ENCODE peak calls at places on chromosomes 5 and 9, in ten cellular contexts. Y is OCI-LY7; I is HAP-1; O is CD8-positive, alpha-beta memory T cell; P is ovary; F is heart right ventricle; X is GM23338; V is kidney epithelial cell; J is CD4-positive, CD25-positive, alpha-beta regulatory T cell; D is CD8-positive, alpha-beta T cell. K is an unnamed sample.

GRCh38 chr9:38089387-38090165 is 20.5 kb upstream of the SHB start:
- DNase-seq in Y (no peak), I (no peak), O (no peak), P (no peak), F (no peak), X (no peak), V (no peak), J (no peak), D (no peak), K (no peak)

GRCh38 chr5:156779436-156779835 is 70.7 kb upstream of the PPP1R2B start:
- DNase-seq in Y (no peak), I (no peak), O (no peak), P (no peak), F (no peak), X (no peak), V (no peak), J (no peak), D (no peak), K (no peak)

GRCh38 chr9:125985142-125985997 is 238.2 kb downstream of the PBX3 start:
- DNase-seq in Y (no peak), I (no peak), O (no peak), P (no peak), F (no peak), X (no peak), V (no peak), J (no peak), D (no peak), K (no peak)

GRCh38 chr9:3898371-3899218 is 372.8 kb upstream of the RFX3 start:
- DNase-seq in Y (no peak), I (no peak), O (no peak), P (no peak), F (no peak), X (no peak), V (no peak), J (no peak), D (no peak), K (no peak)

GRCh38 chr9:124286292-124286931 is 28.7 kb downstream of the NEK6 start:
- DNase-seq in Y (peak; percentile 35), I (no peak), O (no peak), P (no peak), F (no peak), X (no peak), V (peak; percentile 82), J (peak; percentile 79), D (peak; percentile 18), K (peak; percentile 61)

GRCh38 chr5:10611290-10611689 is 47.4 kb downstream of the ANKRD33B start:
- DNase-seq in Y (no peak), I (no peak), O (no peak), P (no peak), F (no peak), X (no peak), V (no peak), J (no peak), D (no peak), K (no peak)

GRCh38 chr9:137421838-137422667 is 909 bp downstream of the EXD3 start:
- DNase-seq in Y (no peak), I (peak; percentile 9), O (no peak), P (no peak), F (no peak), X (peak; percentile 49), V (no peak), J (no peak), D (no peak), K (no peak)

GRCh38 chr9:88060746-88061145 is 77.5 kb downstream of the SPATA31C2 start:
- DNase-seq in Y (no peak), I (no peak), O (no peak), P (no peak), F (no peak), X (no peak), V (no peak), J (no peak), D (no peak), K (no peak)

GRCh38 chr5:163565931-163566608 is 60.7 kb downstream of the MAT2B start:
- DNase-seq in Y (no peak), I (peak; percentile 36), O (peak; percentile 10), P (no peak), F (no peak), X (peak; percentile 82), V (no peak), J (peak; percentile 13), D (peak; percentile 1), K (peak; percentile 64)

GRCh38 chr5:6541256-6542013 is 91.4 kb downstream of the NSUN2 start:
- DNase-seq in Y (no peak), I (no peak), O (no peak), P (no peak), F (no peak), X (no peak), V (no peak), J (no peak), D (no peak), K (no peak)

GRCh38 chr5:75510417-75510835 is 1.0 kb downstream of the CERT1 start:
- DNase-seq in Y (peak; percentile 35), I (no peak), O (no peak), P (no peak), F (no peak), X (no peak), V (no peak), J (peak; percentile 31), D (peak; percentile 3), K (no peak)

GRCh38 chr9:126499005-126499910 is 114.5 kb upstream of the LMX1B start:
- DNase-seq in Y (peak; percentile 48), I (peak; percentile 73), O (peak; percentile 40), P (peak; percentile 44), F (no peak), X (peak; percentile 68), V (no peak), J (peak; percentile 53), D (peak; percentile 24), K (peak; percentile 31)

GRCh38 chr5:53733853-53734252 is 173.4 kb downstream of the NDUFS4 start:
- DNase-seq in Y (no peak), I (no peak), O (no peak), P (no peak), F (no peak), X (peak; percentile 29), V (no peak), J (no peak), D (no peak), K (no peak)

GRCh38 chr5:163614787-163615186 is 109.4 kb downstream of the MAT2B start:
- DNase-seq in Y (no peak), I (no peak), O (no peak), P (no peak), F (no peak), X (no peak), V (no peak), J (no peak), D (no peak), K (peak; percentile 66)

GRCh38 chr9:96513622-96514021 is 63.7 kb downstream of the HABP4 start:
- DNase-seq in Y (no peak), I (no peak), O (no peak), P (no peak), F (no peak), X (no peak), V (no peak), J (no peak), D (no peak), K (no peak)

DNA sequence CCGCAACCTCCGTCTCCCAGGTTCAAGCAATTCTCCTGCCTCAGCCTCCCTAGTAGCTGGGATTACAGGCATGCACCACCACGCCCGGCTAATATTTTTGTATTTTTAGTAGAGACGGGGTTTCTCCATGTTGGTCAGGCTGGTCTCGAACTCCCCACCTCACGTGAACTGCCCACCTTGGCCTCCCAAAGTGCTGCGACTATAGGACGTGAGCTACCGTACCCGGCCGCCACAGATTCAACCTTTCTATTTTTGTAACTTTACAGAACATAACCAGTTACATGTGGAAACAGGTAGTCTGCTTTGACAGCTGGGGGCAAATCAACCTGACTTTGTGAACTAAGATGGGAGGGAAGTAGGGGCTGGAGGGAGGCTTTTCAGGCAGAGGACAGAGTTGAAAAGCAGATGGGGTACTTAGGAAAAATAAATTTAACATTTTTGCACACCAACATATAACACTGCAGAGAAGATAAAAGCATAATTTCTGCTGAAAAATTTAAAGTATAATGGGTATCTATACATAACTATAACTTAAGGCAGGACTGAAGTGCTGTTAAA is 5.2 kb downstream of the RPL37 start:
- DNase-seq in Y (no peak), I (no peak), O (no peak), P (no peak), F (no peak), X (no peak), V (no peak), J (no peak), D (no peak), K (no peak)
- H3K36me3 ChIP-seq in Y (peaks cover 100% of the 10 kb centered on the region), I (peaks cover 95% of the 10 kb centered on the region), O (peaks cover 59% of the 10 kb centered on the region), P (no peaks in the 10 kb centered on the region), F (peaks cover 91% of the 10 kb centered on the region), X (peaks cover 85% of the 10 kb centered on the region), V (peaks cover 2% of the 10 kb centered on the region), J (peaks cover 74% of the 10 kb centered on the region), D (peaks cover 74% of the 10 kb centered on the region), K (peaks cover 98% of the 10 kb centered on the region)

GRCh38 chr9:130887494-130888144 is 9.0 kb downstream of the QRFP start:
- DNase-seq in Y (no peak), I (no peak), O (no peak), P (no peak), F (no peak), X (no peak), V (no peak), J (no peak), D (no peak), K (no peak)
- H3K36me3 ChIP-seq in Y (no peaks in the 10 kb centered on the region), I (no peaks in the 10 kb centered on the region), O (peaks cover 17% of the 10 kb centered on the region), P (no peaks in the 10 kb centered on the region), F (peaks cover 85% of the 10 kb centered on the region), X (peaks cover 22% of the 10 kb centered on the region), V (peaks cover 6% of the 10 kb centered on the region), J (peaks cover 20% of the 10 kb centered on the region), D (peaks cover 7% of the 10 kb centered on the region), K (peaks cover 77% of the 10 kb centered on the region)

GRCh38 chr9:120432600-120432999 is 147.4 kb downstream of the CDK5RAP2 start:
- DNase-seq in Y (no peak), I (no peak), O (no peak), P (no peak), F (no peak), X (no peak), V (no peak), J (no peak), D (no peak), K (no peak)

GRCh38 chr9:120435066-120435465 is 144.9 kb downstream of the CDK5RAP2 start:
- DNase-seq in Y (no peak), I (no peak), O (no peak), P (no peak), F (no peak), X (no peak), V (no peak), J (no peak), D (no peak), K (no peak)

GRCh38 chr9:120436937-120437592 is 142.9 kb downstream of the CDK5RAP2 start:
- DNase-seq in Y (no peak), I (no peak), O (no peak), P (no peak), F (peak; percentile 24), X (no peak), V (no peak), J (no peak), D (no peak), K (no peak)

GRCh38 chr9:120433701-120434100 is 146.3 kb downstream of the CDK5RAP2 start:
- DNase-seq in Y (no peak), I (no peak), O (no peak), P (no peak), F (no peak), X (no peak), V (no peak), J (no peak), D (no peak), K (no peak)

GRCh38 chr9:120434532-120434931 is 145.4 kb downstream of the CDK5RAP2 start:
- DNase-seq in Y (no peak), I (no peak), O (no peak), P (peak; percentile 68), F (peak; percentile 37), X (no peak), V (no peak), J (no peak), D (no peak), K (no peak)
- H3K36me3 ChIP-seq in Y (peaks cover 65% of the 10 kb centered on the region), I (peaks cover 50% of the 10 kb centered on the region), O (peaks cover 8% of the 10 kb centered on the region), P (no peaks in the 10 kb centered on the region), F (peaks cover 55% of the 10 kb centered on the region), X (peaks cover 11% of the 10 kb centered on the region), V (peaks cover 3% of the 10 kb centered on the region), J (peaks cover 53% of the 10 kb centered on the region), D (peaks cover 16% of the 10 kb centered on the region), K (peaks cover 48% of the 10 kb centered on the region)

GRCh38 chr5:31434898-31435297 is 97.0 kb downstream of the DROSHA start:
- DNase-seq in Y (no peak), I (no peak), O (no peak), P (no peak), F (no peak), X (no peak), V (no peak), J (no peak), D (no peak), K (no peak)
- H3K36me3 ChIP-seq in Y (peaks cover 89% of the 10 kb centered on the region), I (peaks cover 24% of the 10 kb centered on the region), O (peaks cover 30% of the 10 kb centered on the region), P (no peaks in the 10 kb centered on the region), F (peaks cover 89% of the 10 kb centered on the region), X (peaks cover 10% of the 10 kb centered on the region), V (no peaks in the 10 kb centered on the region), J (peaks cover 43% of the 10 kb centered on the region), D (peaks cover 25% of the 10 kb centered on the region), K (peaks cover 69% of the 10 kb centered on the region)